ENCODE peak calls at places on chromosome 15, in five cellular contexts. N, Z, E, K and F are unnamed samples.

GRCh38 chr15:52288051-52288942 is 7.3 kb downstream of the MYO5C start:
- DNase-seq in Z (no peak), E (no peak), N (peak; percentile 87), K (no peak), F (no peak)

GRCh38 chr15:79844221-79844620 is 52.6 kb downstream of the MTHFS start:
- DNase-seq in K (no peak), E (no peak), Z (no peak), N (no peak), F (no peak)

GRCh38 chr15:94239474-94239873 is 8.1 kb downstream of the MCTP2 start:
- DNase-seq in K (no peak), Z (no peak), E (no peak), N (no peak), F (peak; percentile 85)

GRCh38 chr15:81182746-81183402 is 13.8 kb upstream of the IL16 start:
- DNase-seq in E (no peak), Z (no peak), K (no peak), N (no peak), F (no peak)

GRCh38 chr15:59812889-59813288 is 123.8 kb upstream of the BNIP2 start:
- DNase-seq in Z (no peak), N (no peak), K (no peak), E (no peak), F (no peak)

GRCh38 chr15:74275957-74276356 is 39.8 kb downstream of the CCDC33 start:
- DNase-seq in K (no peak), Z (peak; percentile 51), N (no peak), E (no peak), F (no peak)

GRCh38 chr15:46312133-46312740 is 677.4 kb downstream of the SQOR start:
- DNase-seq in K (peak; percentile 45), N (peak; percentile 64), E (peak; percentile 11), Z (peak; percentile 55), F (no peak)

GRCh38 chr15:52505141-52505540 is 23.5 kb downstream of the MYO5A start:
- DNase-seq in Z (no peak), E (no peak), N (peak; percentile 68), K (no peak), F (peak; percentile 80)

GRCh38 chr15:88657326-88658069 is 18.7 kb downstream of the ISG20 start:
- DNase-seq in E (no peak), N (no peak), Z (peak; percentile 78), K (no peak), F (peak; percentile 39)

GRCh38 chr15:36798366-36798765 is 218.9 kb downstream of the CDIN1 start:
- DNase-seq in E (no peak), N (no peak), K (no peak), Z (no peak), F (peak; percentile 17)

GRCh38 chr15:66269326-66270090 is 16.0 kb upstream of the MEGF11 start:
- DNase-seq in N (no peak), E (no peak), K (no peak), Z (no peak), F (peak; percentile 71)

GRCh38 chr15:45892182-45892581 is 257.4 kb downstream of the SQOR start:
- DNase-seq in Z (no peak), K (no peak), E (no peak), N (no peak), F (peak; percentile 56)

GRCh38 chr15:55008397-55008796 is 188.3 kb downstream of the RSL24D1 start:
- DNase-seq in N (no peak), K (no peak), E (no peak), Z (no peak), F (no peak)

GRCh38 chr15:90664650-90665287 is 52.4 kb upstream of the BLM start:
- DNase-seq in N (peak; percentile 79), K (no peak), E (no peak), Z (peak; percentile 85), F (no peak)

GRCh38 chr15:99963976-99964375 is 230.7 kb upstream of the LYSMD4 start:
- DNase-seq in K (no peak), Z (peak; percentile 0), E (no peak), N (no peak), F (no peak)

DNA sequence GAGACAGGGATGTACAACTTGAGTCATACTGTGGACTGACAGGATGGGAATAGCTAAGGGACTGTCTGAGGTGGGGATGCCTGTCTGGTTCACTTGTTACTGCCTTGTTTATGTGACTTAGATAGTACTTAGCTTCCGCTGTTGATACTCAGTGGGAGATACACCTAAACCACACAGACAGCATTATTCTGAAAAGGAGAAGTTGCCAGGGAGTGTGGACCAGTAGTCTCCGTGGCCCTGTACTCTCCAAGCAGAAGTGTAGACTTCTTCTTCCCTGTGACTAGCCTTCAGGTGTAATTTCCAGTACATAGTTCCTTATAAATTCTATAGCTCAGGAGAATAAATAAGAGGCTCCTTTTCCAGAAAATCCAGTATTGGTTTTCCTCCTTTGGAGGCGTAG is 5.1 kb downstream of the HIGD2B start:
- DNase-seq in Z (no peak), E (no peak), K (no peak), N (no peak), F (no peak)
- H3K27ac ChIP-seq in Z (no peak overlapping the region), E (no peak overlapping the region), K (no peak overlapping the region), N (no peak overlapping the region), F (no peak overlapping the region)

GRCh38 chr15:40902605-40903561 is 8.6 kb downstream of the VPS18 start:
- DNase-seq in N (peak; percentile 84), E (no peak), K (peak; percentile 31), Z (no peak), F (no peak)
- H3K4me1 ChIP-seq in N (peaks cover 38% of the 10 kb centered on the region), E (peaks cover 26% of the 10 kb centered on the region), K (peaks cover 22% of the 10 kb centered on the region), Z (peaks cover 24% of the 10 kb centered on the region), F (peaks cover 7% of the 10 kb centered on the region)

GRCh38 chr15:63480441-63480821 is 24.0 kb upstream of the USP3 start:
- DNase-seq in E (no peak), Z (no peak), N (no peak), K (no peak), F (no peak)
- H3K27ac ChIP-seq in E (no peak overlapping the region), Z (no peak overlapping the region), N (no peak overlapping the region), K (no peak overlapping the region), F (no peak overlapping the region)

GRCh38 chr15:72685301-72685924 is 569 bp downstream of the HIGD2B start:
- DNase-seq in K (no peak), E (no peak), Z (no peak), N (no peak), F (peak; percentile 6)
- H3K4me1 ChIP-seq in K (no peaks in the 10 kb centered on the region), E (peaks cover 17% of the 10 kb centered on the region), Z (peaks cover 3% of the 10 kb centered on the region), N (peaks cover 4% of the 10 kb centered on the region), F (no peaks in the 10 kb centered on the region)